ENCODE peak calls at places on chromosomes 16 and 17, in four cellular contexts. P, C, L and B are unnamed samples.

GRCh38 chr16:48720266-48720665 is 110.3 kb upstream of the N4BP1 start:
- DNase-seq in P (no peak), C (peak; percentile 67), L (no peak), B (peak; percentile 34)

GRCh38 chr16:76535-77272 is 1.3 kb upstream of the MPG start:
- DNase-seq in P (peak; percentile 84), C (no peak), L (peak; percentile 70), B (peak; percentile 60)

GRCh38 chr17:19327039-19327776 is 35.3 kb downstream of the B9D1 start:
- DNase-seq in P (no peak), C (no peak), L (no peak), B (no peak)

GRCh38 chr16:78655481-78656114 is 556.1 kb downstream of the WWOX start:
- DNase-seq in P (no peak), C (no peak), L (no peak), B (no peak)

GRCh38 chr16:9159839-9160550 is 68.6 kb downstream of the HAPSTR1 start:
- DNase-seq in P (no peak), C (peak; percentile 63), L (peak; percentile 55), B (peak; percentile 78)

GRCh38 chr16:85173077-85173980 is 61.1 kb upstream of the CIBAR2 start:
- DNase-seq in P (no peak), C (no peak), L (no peak), B (peak; percentile 92)

GRCh38 chr16:81445143-81445922 is 725 bp downstream of the CMIP start:
- DNase-seq in P (no peak), C (no peak), L (no peak), B (peak; percentile 36)

GRCh38 chr17:73338050-73338491 is 26.3 kb upstream of the CDC42EP4 start:
- DNase-seq in P (no peak), C (no peak), L (no peak), B (no peak)

GRCh38 chr17:44887971-44888955 is 11.0 kb downstream of the EFTUD2 start:
- DNase-seq in P (no peak), C (no peak), L (no peak), B (no peak)
- H3K4me3 ChIP-seq in P (no peak overlapping the region), C (no peak overlapping the region), L (no peak overlapping the region), B (no peak overlapping the region)

GRCh38 chr16:1710811-1711507 is 5.0 kb downstream of the MAPK8IP3 start:
- DNase-seq in P (no peak), C (no peak), L (no peak), B (no peak)
- H3K4me1 ChIP-seq in P (no peaks in the 10 kb centered on the region), C (peaks cover 12% of the 10 kb centered on the region), L (peaks cover 12% of the 10 kb centered on the region), B (peaks cover 24% of the 10 kb centered on the region)

GRCh38 chr17:44079877-44080821 is 9.6 kb downstream of the G6PC3 start:
- DNase-seq in P (no peak), C (no peak), L (no peak), B (no peak)
- H3K36me3 ChIP-seq in P (peaks cover 100% of the 10 kb centered on the region), C (peaks cover 75% of the 10 kb centered on the region), L (peaks cover 32% of the 10 kb centered on the region), B (no peaks in the 10 kb centered on the region)

DNA sequence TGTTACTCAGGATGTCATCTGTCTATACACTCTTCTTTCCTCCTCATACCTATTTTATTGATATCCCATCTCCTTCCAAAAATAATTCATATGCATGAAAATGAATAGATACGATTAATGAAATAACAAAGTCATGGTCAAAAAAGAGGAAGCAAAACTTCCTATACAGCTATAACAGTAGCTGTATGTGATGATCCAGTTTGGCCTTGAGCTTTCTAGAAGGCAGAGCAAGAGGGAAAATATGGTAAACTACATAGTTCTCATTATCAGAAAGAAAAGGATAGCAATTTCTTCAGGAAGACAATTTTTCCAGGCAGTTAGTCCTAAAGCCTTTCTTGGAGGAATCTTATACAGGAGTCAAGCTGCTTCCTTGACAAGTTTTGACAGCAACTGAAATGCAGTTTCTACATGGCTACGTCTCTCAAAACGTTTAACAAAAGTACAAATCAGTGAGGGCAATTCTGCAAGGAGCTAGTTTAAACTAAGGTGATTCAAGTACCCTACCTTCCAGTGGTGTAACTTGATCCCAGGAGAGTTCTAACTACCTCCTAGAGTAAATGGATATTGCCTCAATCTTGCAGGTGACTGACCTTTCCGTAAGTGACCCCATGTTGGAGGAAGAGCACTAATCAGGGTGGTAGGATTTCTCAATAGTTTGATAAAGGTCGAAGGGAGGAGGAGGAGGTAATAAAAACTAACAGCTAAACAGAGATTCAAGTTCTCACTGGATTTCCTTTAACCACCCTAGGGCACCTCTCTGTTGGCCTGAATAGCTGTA is 1.0 kb downstream of the SPAG5 start:
- DNase-seq in P (no peak), C (no peak), L (no peak), B (no peak)
- H3K4me3 ChIP-seq in P (peak overlapping the region; percentile 66), C (peak overlapping the region; percentile 92), L (no peak overlapping the region), B (peak overlapping the region; percentile 75)

GRCh38 chr17:61237275-61237674 is 162.4 kb upstream of the TBX2 start:
- DNase-seq in P (no peak), C (no peak), L (no peak), B (peak; percentile 21)
- H3K4me1 ChIP-seq in P (no peaks in the 10 kb centered on the region), C (peaks cover 19% of the 10 kb centered on the region), L (peaks cover 2% of the 10 kb centered on the region), B (peaks cover 12% of the 10 kb centered on the region)

DNA sequence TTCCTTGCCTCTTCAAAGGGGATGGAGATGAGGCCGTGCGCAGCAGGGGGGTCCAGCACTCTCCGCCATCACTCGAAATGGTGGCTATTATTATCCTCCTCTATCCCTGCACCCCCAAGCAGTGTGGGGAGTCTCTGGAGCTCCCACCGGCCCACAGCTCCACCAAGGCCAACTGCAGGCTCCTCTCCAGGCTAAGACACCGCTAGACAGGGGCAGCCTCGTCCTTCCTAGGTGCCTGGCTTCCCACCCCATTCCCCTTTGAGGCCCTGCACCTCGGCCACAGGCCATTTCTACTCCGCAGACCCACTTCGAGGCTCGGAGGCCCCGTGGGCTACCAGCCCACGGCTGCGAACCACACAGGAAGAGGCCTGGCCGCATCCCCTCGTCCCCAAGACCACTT is 39.6 kb upstream of the PABPN1L start:
- DNase-seq in P (no peak), C (no peak), L (no peak), B (no peak)
- H3K36me3 ChIP-seq in P (no peaks in the 10 kb centered on the region), C (no peaks in the 10 kb centered on the region), L (no peaks in the 10 kb centered on the region), B (no peaks in the 10 kb centered on the region)

GRCh38 chr17:81517009-81517338 is 4.4 kb upstream of the ACTG1 start:
- DNase-seq in P (no peak), C (no peak), L (no peak), B (no peak)
- H3K4me3 ChIP-seq in P (no peak overlapping the region), C (no peak overlapping the region), L (no peak overlapping the region), B (no peak overlapping the region)

DNA sequence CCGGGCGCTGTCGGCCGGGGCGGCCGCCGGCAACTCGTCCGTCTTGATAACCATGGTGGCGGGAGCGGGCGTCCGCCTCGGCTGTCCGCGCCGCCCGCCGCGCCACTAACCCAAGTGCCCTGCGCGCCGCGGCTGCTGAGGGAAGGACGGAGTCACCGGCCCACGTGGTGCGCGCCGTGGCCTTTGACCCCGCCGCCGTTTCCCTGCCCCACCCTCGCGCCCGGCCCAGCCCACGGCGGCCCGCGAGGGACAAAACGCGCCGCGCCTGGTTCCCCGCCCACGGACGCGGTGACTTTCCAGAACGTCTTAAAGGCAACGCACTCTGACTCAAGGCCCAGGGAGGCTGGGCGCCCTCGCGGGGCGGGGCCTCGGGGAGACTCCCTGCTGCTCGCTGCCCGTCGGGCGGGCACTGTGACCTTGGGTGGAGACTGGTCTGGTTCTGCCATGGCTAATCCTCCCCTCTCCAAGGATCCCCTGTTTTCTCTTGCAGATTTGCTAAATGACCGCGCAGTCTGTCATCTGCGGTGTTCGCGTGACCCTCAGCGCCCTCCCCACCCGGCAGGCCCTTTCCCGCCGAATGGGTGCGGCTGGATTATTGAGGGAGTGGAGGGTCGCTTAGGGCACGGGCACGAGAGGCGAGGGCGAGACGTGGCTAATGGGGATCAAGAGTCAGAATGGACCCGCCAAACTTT is at the start of gene CLUH:
- DNase-seq in P (peak; percentile 97), C (peak; percentile 70), L (peak; percentile 97), B (peak; percentile 97)
- H3K4me1 ChIP-seq in P (peaks cover 10% of the 10 kb centered on the region), C (peaks cover 16% of the 10 kb centered on the region), L (peaks cover 31% of the 10 kb centered on the region), B (peaks cover 45% of the 10 kb centered on the region)

GRCh38 chr17:81258292-81258691 is 19.2 kb downstream of the NDUFAF8 start:
- DNase-seq in P (no peak), C (no peak), L (no peak), B (no peak)
- H3K36me3 ChIP-seq in P (peaks cover 37% of the 10 kb centered on the region), C (peaks cover 42% of the 10 kb centered on the region), L (no peaks in the 10 kb centered on the region), B (no peaks in the 10 kb centered on the region)

GRCh38 chr17:40124279-40125141 is 2.7 kb downstream of the MSL1 start:
- DNase-seq in P (no peak), C (no peak), L (no peak), B (no peak)
- H3K4me3 ChIP-seq in P (peak overlapping the region; percentile 99), C (peak overlapping the region; percentile 93), L (peak overlapping the region; percentile 2), B (peak overlapping the region; percentile 94)